ENCODE peak calls at places on chromosomes 2 and 18, in four cellular contexts. One of them, this sample, is unnamed.

GRCh38 chr2:174835797-174836255 is 71.6 kb upstream of the CHRNA1 start:
- DNase-seq in mesothelial cell of epicardium: no peak
- DNase-seq in HFFc6: peak; percentile 84
- DNase-seq in bronchial epithelial cell: peak; percentile 84
- DNase-seq in this sample: peak; percentile 44

GRCh38 chr2:147141930-147142329 is 702.9 kb upstream of the ACVR2A start:
- DNase-seq in mesothelial cell of epicardium: no peak
- DNase-seq in HFFc6: no peak
- DNase-seq in bronchial epithelial cell: no peak
- DNase-seq in this sample: no peak

GRCh38 chr18:26470011-26470637 is 78.2 kb downstream of the KCTD1 start:
- DNase-seq in mesothelial cell of epicardium: no peak
- DNase-seq in HFFc6: no peak
- DNase-seq in bronchial epithelial cell: no peak
- DNase-seq in this sample: no peak

GRCh38 chr2:111930875-111931274 is 32.5 kb downstream of the MERTK start:
- DNase-seq in mesothelial cell of epicardium: no peak
- DNase-seq in HFFc6: peak; percentile 28
- DNase-seq in bronchial epithelial cell: peak; percentile 90
- DNase-seq in this sample: peak; percentile 21

GRCh38 chr2:40165503-40165867 is 286.4 kb downstream of the SLC8A1 start:
- DNase-seq in mesothelial cell of epicardium: no peak
- DNase-seq in HFFc6: no peak
- DNase-seq in bronchial epithelial cell: no peak
- DNase-seq in this sample: peak; percentile 8

GRCh38 chr2:179239194-179239593 is 25.4 kb downstream of the SESTD1 start:
- DNase-seq in mesothelial cell of epicardium: no peak
- DNase-seq in HFFc6: no peak
- DNase-seq in bronchial epithelial cell: peak; percentile 77
- DNase-seq in this sample: no peak

GRCh38 chr2:60549250-60550150 is 4.0 kb downstream of the BCL11A start:
- DNase-seq in mesothelial cell of epicardium: no peak
- DNase-seq in HFFc6: no peak
- DNase-seq in bronchial epithelial cell: no peak
- DNase-seq in this sample: no peak

GRCh38 chr2:42762155-42762554 is 1.8 kb downstream of the OXER1 start:
- DNase-seq in mesothelial cell of epicardium: no peak
- DNase-seq in HFFc6: no peak
- DNase-seq in bronchial epithelial cell: no peak
- DNase-seq in this sample: no peak

GRCh38 chr2:134379293-134379692 is 125.4 kb downstream of the MGAT5 start:
- DNase-seq in mesothelial cell of epicardium: no peak
- DNase-seq in HFFc6: no peak
- DNase-seq in bronchial epithelial cell: no peak
- DNase-seq in this sample: no peak

GRCh38 chr18:6001867-6002266 is 106.5 kb upstream of the TMEM200C start:
- DNase-seq in mesothelial cell of epicardium: no peak
- DNase-seq in HFFc6: no peak
- DNase-seq in bronchial epithelial cell: no peak
- DNase-seq in this sample: no peak

GRCh38 chr2:121074322-121074932 is 210.6 kb downstream of the TFCP2L1 start:
- DNase-seq in mesothelial cell of epicardium: no peak
- DNase-seq in HFFc6: no peak
- DNase-seq in bronchial epithelial cell: no peak
- DNase-seq in this sample: no peak

GRCh38 chr2:10091182-10091932 is 11.1 kb upstream of the CYS1 start:
- DNase-seq in mesothelial cell of epicardium: no peak
- DNase-seq in HFFc6: no peak
- DNase-seq in bronchial epithelial cell: no peak
- DNase-seq in this sample: no peak

GRCh38 chr18:65227970-65228369 is 522.8 kb upstream of the CDH7 start:
- DNase-seq in mesothelial cell of epicardium: no peak
- DNase-seq in HFFc6: no peak
- DNase-seq in bronchial epithelial cell: no peak
- DNase-seq in this sample: no peak

GRCh38 chr2:199485732-199486335 is 28.1 kb upstream of the SATB2 start:
- DNase-seq in mesothelial cell of epicardium: no peak
- DNase-seq in HFFc6: peak; percentile 47
- DNase-seq in bronchial epithelial cell: peak; percentile 37
- DNase-seq in this sample: peak; percentile 53

GRCh38 chr2:197850882-197851281 is 46.5 kb downstream of the PLCL1 start:
- DNase-seq in mesothelial cell of epicardium: no peak
- DNase-seq in HFFc6: no peak
- DNase-seq in bronchial epithelial cell: peak; percentile 61
- DNase-seq in this sample: no peak

GRCh38 chr2:177175917-177176668 is 36.5 kb upstream of the HNRNPA3 start:
- DNase-seq in mesothelial cell of epicardium: no peak
- DNase-seq in HFFc6: no peak
- DNase-seq in bronchial epithelial cell: no peak
- DNase-seq in this sample: no peak

GRCh38 chr18:63917831-63918230 is 10.1 kb downstream of the SERPINB10 start:
- DNase-seq in mesothelial cell of epicardium: no peak
- DNase-seq in HFFc6: no peak
- DNase-seq in bronchial epithelial cell: no peak
- DNase-seq in this sample: no peak

GRCh38 chr2:158529379-158530110 is 72.8 kb downstream of the PKP4 start:
- DNase-seq in mesothelial cell of epicardium: no peak
- DNase-seq in HFFc6: peak; percentile 79
- DNase-seq in bronchial epithelial cell: peak; percentile 39
- DNase-seq in this sample: peak; percentile 42

GRCh38 chr2:157930728-157931127 is 54.6 kb upstream of the ACVR1 start:
- DNase-seq in mesothelial cell of epicardium: no peak
- DNase-seq in HFFc6: no peak
- DNase-seq in bronchial epithelial cell: no peak
- DNase-seq in this sample: no peak

GRCh38 chr18:9708057-9708881 is at the start of gene RAB31:
- DNase-seq in mesothelial cell of epicardium: peak; percentile 30
- DNase-seq in HFFc6: peak; percentile 58
- DNase-seq in bronchial epithelial cell: no peak
- DNase-seq in this sample: peak; percentile 95

GRCh38 chr2:20168727-20169696 is 55.9 kb downstream of the SDC1 start:
- DNase-seq in mesothelial cell of epicardium: no peak
- DNase-seq in HFFc6: no peak
- DNase-seq in bronchial epithelial cell: no peak
- DNase-seq in this sample: no peak

GRCh38 chr2:26347286-26347865 is 787 bp upstream of the ADGRF3 start:
- DNase-seq in mesothelial cell of epicardium: no peak
- DNase-seq in HFFc6: peak; percentile 7
- DNase-seq in bronchial epithelial cell: no peak
- DNase-seq in this sample: no peak

This sample was measured in AG08396.